ENCODE peak calls at places on chromosomes 2 and 18, in six cellular contexts. R is sigmoid colon, G is spleen, E is tibial nerve, V is HepG2, Y is HCT116. D is an unnamed sample.

GRCh38 chr18:50870138-50870845 is 8.6 kb upstream of the ME2 start:
- DNase-seq in G (no peak), R (no peak), Y (peak; percentile 83), E (no peak), V (no peak), D (no peak)

GRCh38 chr2:237097911-237098702 is 12.4 kb downstream of the COPS8 start:
- DNase-seq in G (no peak), R (no peak), Y (no peak), E (no peak), V (no peak), D (no peak)

GRCh38 chr2:101518470-101519172 is 43.7 kb upstream of the RFX8 start:
- DNase-seq in V (peak; percentile 78), Y (peak; percentile 40), R (no peak), G (no peak), E (no peak), D (peak; percentile 88)

GRCh38 chr18:56202567-56203136 is 435.7 kb downstream of the TXNL1 start:
- DNase-seq in G (no peak), R (no peak), E (no peak), V (no peak), Y (no peak), D (no peak)

GRCh38 chr18:49380812-49381211 is 79.6 kb downstream of the DYM start:
- DNase-seq in Y (no peak), R (no peak), G (no peak), V (no peak), E (no peak), D (no peak)

GRCh38 chr2:111176388-111176787 is 55.7 kb downstream of the BCL2L11 start:
- DNase-seq in G (peak; percentile 41), R (no peak), E (no peak), V (peak; percentile 38), Y (no peak), D (no peak)

GRCh38 chr2:29117636-29118303 is 2.6 kb downstream of the CLIP4 start:
- DNase-seq in V (peak; percentile 72), G (no peak), Y (peak; percentile 77), E (no peak), R (no peak), D (peak; percentile 49)

GRCh38 chr2:153871231-153872221 is at the start of gene GALNT13:
- DNase-seq in V (peak; percentile 57), Y (no peak), R (peak; percentile 70), E (no peak), G (peak; percentile 63), D (no peak)

GRCh38 chr2:121281107-121281506 is 3.9 kb downstream of the TFCP2L1 start:
- DNase-seq in E (no peak), Y (no peak), G (no peak), V (no peak), R (peak; percentile 43), D (no peak)

GRCh38 chr2:235223011-235223410 is 270.8 kb upstream of the AGAP1 start:
- DNase-seq in E (no peak), Y (no peak), G (no peak), R (no peak), V (no peak), D (no peak)

GRCh38 chr2:239152239-239152915 is 248.4 kb downstream of the HDAC4 start:
- DNase-seq in G (peak; percentile 68), V (no peak), Y (no peak), R (peak; percentile 72), E (peak; percentile 13), D (no peak)

GRCh38 chr2:160328748-160329147 is 128.7 kb upstream of the ITGB6 start:
- DNase-seq in V (no peak), G (no peak), R (no peak), E (no peak), Y (no peak), D (no peak)

GRCh38 chr2:97995026-97995733 is 568 bp downstream of the TMEM131 start:
- DNase-seq in V (peak; percentile 30), G (peak; percentile 93), R (peak; percentile 69), Y (no peak), E (peak; percentile 15), D (no peak)

GRCh38 chr2:190486037-190486623 is 48.4 kb downstream of the NEMP2 start:
- DNase-seq in G (no peak), V (no peak), Y (no peak), E (no peak), R (no peak), D (peak; percentile 36)

GRCh38 chr2:85851253-85851955 is 37.4 kb downstream of the ST3GAL5 start:
- DNase-seq in V (no peak), E (no peak), R (peak; percentile 87), G (no peak), Y (no peak), D (no peak)

GRCh38 chr18:35610089-35610488 is 28.5 kb downstream of the GALNT1 start:
- DNase-seq in Y (no peak), E (no peak), V (no peak), R (no peak), G (no peak), D (peak; percentile 88)

GRCh38 chr2:72979896-72980295 is 62.6 kb downstream of the EMX1 start:
- DNase-seq in E (no peak), V (no peak), G (peak; percentile 9), R (no peak), Y (no peak), D (no peak)

GRCh38 chr2:215028231-215028630 is 110.2 kb downstream of the ABCA12 start:
- DNase-seq in R (no peak), Y (no peak), V (no peak), G (no peak), E (no peak), D (no peak)

GRCh38 chr2:220880623-220881022 is 691.5 kb downstream of the EPHA4 start:
- DNase-seq in V (no peak), R (no peak), Y (no peak), G (no peak), E (no peak), D (no peak)
- TF ChIP-seq CTCF in V (no peak), R (no peak), Y (no peak), G (no peak), E (no peak), D (no peak)

DNA sequence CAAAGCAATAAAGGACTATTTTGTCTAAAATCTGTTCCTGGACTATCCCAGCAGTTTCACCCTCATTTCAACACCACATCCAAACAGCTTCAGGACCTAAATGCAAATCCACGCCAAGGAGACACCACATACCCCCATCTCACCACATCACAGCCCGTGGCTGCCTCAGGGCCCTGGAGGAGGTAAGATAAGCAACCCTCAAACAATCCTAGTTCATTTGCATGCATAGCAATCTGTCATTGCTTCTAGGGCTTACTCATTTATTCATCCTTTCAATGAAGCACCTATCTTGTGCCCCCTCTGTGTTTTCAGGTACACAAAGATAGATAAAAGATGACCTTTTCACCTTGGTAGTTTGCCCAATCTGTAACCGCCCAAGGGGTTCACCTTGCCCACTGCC is 86.5 kb downstream of the VSNL1 start:
- DNase-seq in Y (no peak), V (no peak), E (no peak), G (no peak), R (no peak), D (no peak)
- H3K4me3 ChIP-seq in Y (no peak overlapping the region), V (no peak overlapping the region), E (no peak overlapping the region), G (no peak overlapping the region), R (no peak overlapping the region), D (no peak overlapping the region)

DNA sequence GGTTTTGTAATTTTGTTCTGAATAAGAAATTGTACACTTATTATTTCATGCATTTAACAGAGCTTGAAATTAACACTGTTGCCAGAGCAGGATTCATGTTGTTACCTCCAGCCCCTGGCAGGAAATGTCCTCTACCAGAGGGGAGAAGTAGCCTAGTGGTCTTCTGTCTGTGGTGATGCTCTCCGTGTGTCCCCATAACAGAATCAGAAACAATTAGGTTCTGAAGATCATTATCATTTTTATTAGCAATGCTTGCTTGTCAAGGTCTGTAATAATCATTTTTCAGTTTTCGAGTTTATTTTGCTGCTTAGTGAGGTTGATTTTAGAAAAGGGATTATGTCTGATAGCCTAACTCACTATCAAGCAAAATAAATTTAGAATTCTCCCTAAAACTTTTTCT is 116.6 kb upstream of the CNTNAP5 start:
- DNase-seq in V (no peak), G (no peak), E (no peak), R (no peak), Y (no peak), D (no peak)
- TF ChIP-seq CTCF in V (no peak), G (no peak), E (no peak), R (no peak), Y (no peak), D (no peak)

GRCh38 chr18:58226476-58226875 is 182.4 kb downstream of the NEDD4L start:
- DNase-seq in Y (no peak), V (no peak), G (no peak), R (no peak), E (no peak), D (no peak)

GRCh38 chr18:58223717-58224424 is 179.8 kb downstream of the NEDD4L start:
- DNase-seq in R (no peak), V (peak; percentile 81), Y (peak; percentile 76), G (no peak), E (no peak), D (peak; percentile 88)

GRCh38 chr18:58225101-58225500 is 181.1 kb downstream of the NEDD4L start:
- DNase-seq in V (no peak), G (no peak), Y (no peak), E (no peak), R (no peak), D (no peak)

GRCh38 chr18:58222439-58223125 is 178.6 kb downstream of the NEDD4L start:
- DNase-seq in Y (no peak), E (no peak), G (no peak), R (no peak), V (no peak), D (no peak)

DNA sequence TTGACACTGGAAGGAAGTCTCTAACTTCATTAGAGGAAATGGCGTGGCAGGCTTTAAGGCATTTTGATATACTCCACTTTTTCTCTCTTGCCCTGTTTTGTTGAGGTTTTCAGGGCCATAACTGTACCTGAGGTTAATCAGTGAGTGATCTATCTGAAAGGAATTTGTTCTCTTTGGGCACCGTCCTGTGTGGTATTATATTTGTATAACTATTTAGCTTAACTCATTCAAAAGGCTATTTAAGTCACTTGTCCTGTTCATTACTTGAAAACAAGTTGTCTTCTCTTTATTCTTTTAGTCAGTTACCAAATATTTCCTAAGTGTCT is 180.4 kb downstream of the NEDD4L start:
- DNase-seq in G (no peak), Y (no peak), R (no peak), E (no peak), V (no peak), D (no peak)
- H3K4me3 ChIP-seq in G (no peak overlapping the region), Y (no peak overlapping the region), R (no peak overlapping the region), E (no peak overlapping the region), V (peak overlapping the region; percentile 96), D (peak overlapping the region; percentile 56)

GRCh38 chr18:23331091-23331920 is 121.8 kb upstream of the RIOK3 start:
- DNase-seq in V (no peak), E (no peak), Y (no peak), G (no peak), R (no peak), D (peak; percentile 92)
- TF ChIP-seq CTCF in V (no peak), E (no peak), Y (no peak), G (no peak), R (no peak), D (peak; percentile 7)

GRCh38 chr2:68714866-68715265 is 19.7 kb upstream of the ARHGAP25 start:
- DNase-seq in R (peak; percentile 69), E (no peak), V (no peak), Y (no peak), G (peak; percentile 90), D (no peak)
- H3K4me3 ChIP-seq in R (no peak overlapping the region), E (no peak overlapping the region), V (no peak overlapping the region), Y (no peak overlapping the region), G (no peak overlapping the region), D (no peak overlapping the region)

D was measured in LNCaP clone FGC.